ENCODE peak calls at places on chromosomes 7 and 10, in seven cellular contexts. Y is ovary, I is A549, B is adrenal gland, J is K562, E is transverse colon, V is body of pancreas. U is an unnamed sample.

GRCh38 chr7:151551820-151552219 is 32.1 kb upstream of the RHEB start:
- DNase-seq in V (no peak), E (no peak), J (no peak), I (no peak), Y (no peak), B (no peak), U (no peak)

GRCh38 chr10:132610071-132610701 is 72.6 kb downstream of the INPP5A start:
- DNase-seq in B (no peak), V (peak; percentile 6), E (no peak), I (no peak), Y (peak; percentile 38), J (no peak), U (peak; percentile 61)

GRCh38 chr10:109062371-109062770 is 860.9 kb downstream of the XPNPEP1 start:
- DNase-seq in I (no peak), J (no peak), Y (no peak), V (no peak), E (no peak), B (no peak), U (no peak)

GRCh38 chr7:46146454-46147255 is 225.6 kb upstream of the IGFBP3 start:
- DNase-seq in B (no peak), E (no peak), J (no peak), I (peak; percentile 61), V (no peak), Y (no peak), U (no peak)

GRCh38 chr7:142519790-142520078 is 229.5 kb upstream of the PRSS1 start:
- DNase-seq in V (no peak), Y (no peak), E (no peak), J (no peak), B (no peak), I (no peak), U (no peak)

GRCh38 chr10:122245897-122246296 is 25.2 kb upstream of the BTBD16 start:
- DNase-seq in J (no peak), Y (no peak), I (no peak), B (no peak), E (no peak), V (no peak), U (peak; percentile 25)

GRCh38 chr10:82811621-82812020 is 936.6 kb downstream of the NRG3 start:
- DNase-seq in V (no peak), E (no peak), Y (no peak), B (no peak), J (no peak), I (peak; percentile 7), U (no peak)

GRCh38 chr10:15515207-15515606 is 144.1 kb upstream of the FAM171A1 start:
- DNase-seq in J (no peak), I (no peak), E (peak; percentile 46), V (no peak), Y (no peak), B (peak; percentile 40), U (no peak)

GRCh38 chr7:140304071-140304799 is 94.1 kb downstream of the SLC37A3 start:
- DNase-seq in V (no peak), B (no peak), Y (no peak), J (peak; percentile 72), E (no peak), I (peak; percentile 37), U (no peak)

GRCh38 chr10:76257816-76258215 is 826.4 kb downstream of the LRMDA start:
- DNase-seq in I (no peak), E (no peak), V (no peak), B (no peak), Y (no peak), J (no peak), U (no peak)

GRCh38 chr10:72375585-72375984 is 20.9 kb upstream of the DNAJB12 start:
- DNase-seq in E (no peak), V (no peak), Y (no peak), I (peak; percentile 40), J (peak; percentile 51), B (no peak), U (no peak)

GRCh38 chr7:80950550-80950967 is 31.7 kb upstream of the SEMA3C start:
- DNase-seq in Y (no peak), E (no peak), J (no peak), I (no peak), B (no peak), V (no peak), U (no peak)

GRCh38 chr10:6532321-6532720 is 47.8 kb downstream of the PRKCQ start:
- DNase-seq in I (no peak), E (no peak), V (no peak), J (no peak), B (no peak), Y (no peak), U (no peak)

GRCh38 chr10:80122110-80122710 is 10.3 kb upstream of the PLAC9 start:
- DNase-seq in I (no peak), Y (no peak), J (no peak), B (no peak), V (no peak), E (no peak), U (no peak)

GRCh38 chr7:120168066-120168465 is 104.9 kb upstream of the KCND2 start:
- DNase-seq in Y (no peak), J (no peak), V (no peak), E (no peak), I (no peak), B (no peak), U (no peak)

GRCh38 chr10:133422223-133422820 is 2.1 kb downstream of the SPRN start:
- DNase-seq in J (no peak), Y (no peak), I (no peak), V (no peak), B (no peak), E (no peak), U (no peak)

GRCh38 chr10:114103286-114103685 is 59.6 kb downstream of the ADRB1 start:
- DNase-seq in E (no peak), Y (no peak), I (peak; percentile 74), B (no peak), V (no peak), J (peak; percentile 21), U (no peak)

GRCh38 chr10:4137299-4137698 is 352.3 kb upstream of the KLF6 start:
- DNase-seq in I (no peak), V (no peak), E (no peak), B (no peak), Y (no peak), J (no peak), U (no peak)

GRCh38 chr10:9848981-9849380 is 1168.7 kb upstream of the CELF2 start:
- DNase-seq in I (no peak), E (no peak), V (no peak), B (peak; percentile 31), Y (no peak), J (no peak), U (no peak)

GRCh38 chr10:9850415-9850814 is 1167.3 kb upstream of the CELF2 start:
- DNase-seq in I (no peak), B (peak; percentile 23), V (peak; percentile 63), Y (no peak), J (no peak), E (no peak), U (no peak)

GRCh38 chr10:9851808-9852207 is 1165.9 kb upstream of the CELF2 start:
- DNase-seq in E (no peak), J (no peak), V (no peak), B (no peak), Y (no peak), I (no peak), U (no peak)

GRCh38 chr10:9848278-9848677 is 1169.4 kb upstream of the CELF2 start:
- DNase-seq in E (no peak), Y (no peak), V (no peak), I (no peak), B (no peak), J (no peak), U (no peak)

DNA sequence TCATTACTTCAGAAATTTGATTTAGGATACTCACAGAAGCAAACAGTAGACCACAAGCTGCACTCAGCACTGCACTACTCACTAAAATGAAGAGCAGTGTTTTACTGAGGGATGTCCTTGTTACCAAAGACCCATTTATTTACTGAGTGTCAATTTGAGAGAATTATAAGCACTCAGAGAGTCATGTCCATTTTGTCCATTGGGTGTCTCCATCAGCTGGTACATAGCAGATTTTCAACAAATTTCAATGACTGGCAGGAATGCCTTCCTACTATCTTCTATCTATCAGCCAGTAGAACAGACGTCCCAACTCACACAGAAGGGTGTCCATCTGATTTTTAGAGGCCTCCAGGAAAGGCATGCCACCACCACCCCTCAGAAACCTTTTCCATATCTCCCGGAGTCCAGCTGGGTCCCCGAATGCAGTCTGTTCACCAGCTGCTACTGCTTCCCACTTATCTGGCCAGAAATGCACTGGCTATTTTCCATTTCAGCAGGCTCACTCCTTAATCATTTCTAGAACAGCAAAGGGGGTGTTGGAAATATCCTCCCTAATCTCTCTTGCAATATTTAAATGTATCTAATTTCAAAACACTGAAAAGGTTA is 1164.2 kb upstream of the CELF2 start:
- DNase-seq in J (no peak), V (no peak), I (no peak), B (no peak), Y (no peak), E (no peak), U (no peak)
- TF ChIP-seq CTCF in J (no peak), V (no peak), I (no peak), B (no peak), Y (no peak), E (no peak), U (no peak)

DNA sequence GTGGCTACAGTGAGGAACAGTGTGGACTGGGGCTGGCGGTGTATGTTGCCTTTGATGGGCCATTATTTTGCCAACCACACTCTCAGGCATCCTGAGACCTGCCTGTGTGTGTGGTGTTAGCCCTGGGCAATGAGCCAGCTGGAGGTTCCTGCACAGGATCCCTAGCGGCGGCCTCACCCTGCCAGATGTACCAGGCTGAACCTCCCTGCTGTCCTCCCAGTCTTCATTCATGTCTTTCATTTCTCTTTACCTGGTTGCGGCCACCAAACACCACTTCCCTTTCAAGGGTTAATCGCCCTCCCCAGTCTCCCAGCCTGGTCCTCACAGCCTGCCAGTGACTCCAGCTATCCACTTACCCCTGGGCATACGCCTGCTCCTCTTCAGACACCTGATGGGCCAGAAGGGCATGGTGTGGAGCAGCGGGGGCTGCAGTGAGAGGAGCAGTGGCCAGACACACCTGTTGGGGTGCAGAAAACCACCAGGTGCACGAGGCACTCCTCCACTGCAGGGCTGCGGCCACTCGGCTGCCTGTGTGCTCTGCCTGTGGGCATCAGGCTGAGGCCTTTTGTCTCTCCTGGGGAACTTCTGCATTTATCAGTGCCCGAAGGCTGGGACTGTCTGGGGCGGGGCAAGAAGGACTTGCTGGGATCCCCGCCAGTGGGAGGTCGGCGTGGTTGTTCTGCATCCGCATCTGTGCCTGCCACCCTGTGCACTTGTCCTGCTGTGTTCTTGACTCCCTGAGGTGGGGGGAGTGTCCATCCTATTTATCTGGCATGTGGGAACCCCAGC is 111.6 kb downstream of the ARHGAP22 start:
- DNase-seq in J (no peak), B (no peak), Y (peak; percentile 31), E (no peak), I (no peak), V (no peak), U (no peak)
- TF ChIP-seq POLR2A in J (no peak), B (no peak), Y (no peak), E (no peak), I (no peak), V (no peak), U (no peak)

GRCh38 chr7:128843938-128844621 is 13.9 kb downstream of the FLNC start:
- DNase-seq in Y (no peak), B (no peak), J (no peak), E (no peak), I (no peak), V (no peak), U (no peak)
- TF ChIP-seq CTCF in Y (no peak), B (no peak), J (no peak), E (no peak), I (no peak), V (no peak), U (no peak)

DNA sequence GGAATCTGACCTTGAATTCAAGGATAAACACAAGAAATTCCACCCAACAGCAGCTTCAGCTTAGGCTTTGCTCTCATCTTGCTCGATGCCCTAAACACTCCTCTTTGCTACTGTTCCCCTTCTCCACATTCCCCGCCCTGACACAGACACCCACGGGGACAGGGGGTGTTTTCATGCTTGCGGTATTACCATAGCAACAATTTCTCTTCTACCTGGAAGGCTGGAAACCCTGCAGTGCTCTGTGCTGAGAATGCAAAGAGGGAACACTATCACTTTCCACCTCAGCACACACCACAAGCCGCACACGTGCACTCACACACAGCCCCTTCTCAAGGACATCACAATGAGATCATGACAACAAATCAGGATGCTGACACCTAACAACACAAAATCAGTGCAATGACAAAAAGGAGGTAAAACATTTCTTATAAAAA is 81.5 kb downstream of the RNF216 start:
- DNase-seq in E (peak; percentile 35), V (no peak), Y (no peak), B (peak; percentile 45), I (no peak), J (no peak), U (no peak)
- TF ChIP-seq POLR2A in E (no peak), V (no peak), Y (no peak), B (no peak), I (no peak), J (no peak), U (no peak)

U was measured in sigmoid colon.